ENCODE peak calls at places on chromosome 16, in four cellular contexts. Z is K562, E is H1, C is SK-N-SH. A is an unnamed sample.

GRCh38 chr16:63913278-63913677 is 1208.6 kb downstream of the CDH11 start:
- DNase-seq in Z (no peak), E (no peak), C (no peak), A (no peak)

GRCh38 chr16:3490911-3491629 is 4.2 kb downstream of the C16orf90 start:
- DNase-seq in Z (peak; percentile 43), C (no peak), E (no peak), A (no peak)

GRCh38 chr16:4933871-4934395 is 3.0 kb downstream of the PPL start:
- DNase-seq in C (no peak), E (no peak), Z (no peak), A (no peak)

GRCh38 chr16:53219795-53220194 is 165.0 kb downstream of the CHD9 start:
- DNase-seq in C (no peak), E (no peak), Z (no peak), A (no peak)

GRCh38 chr16:57341441-57342303 is 16.9 kb upstream of the CCL22 start:
- DNase-seq in Z (no peak), E (no peak), C (peak; percentile 57), A (no peak)

GRCh38 chr16:17560548-17560947 is 89.8 kb upstream of the XYLT1 start:
- DNase-seq in C (no peak), Z (no peak), E (no peak), A (no peak)

GRCh38 chr16:22670551-22670970 is 143.4 kb upstream of the HS3ST2 start:
- DNase-seq in C (peak; percentile 64), Z (peak; percentile 99), E (peak; percentile 86), A (peak; percentile 65)

GRCh38 chr16:84725481-84726078 is 25.8 kb downstream of the USP10 start:
- DNase-seq in E (no peak), C (no peak), Z (no peak), A (no peak)

GRCh38 chr16:83994087-83994486 is 26.0 kb downstream of the NECAB2 start:
- DNase-seq in C (no peak), Z (no peak), E (no peak), A (peak; percentile 31)

GRCh38 chr16:30519120-30520049 is 7.0 kb downstream of the ZNF768 start:
- DNase-seq in C (no peak), E (no peak), Z (no peak), A (no peak)

GRCh38 chr16:557463-558297 is 2.5 kb upstream of the PRR35 start:
- DNase-seq in C (no peak), Z (no peak), E (no peak), A (no peak)

GRCh38 chr16:74717367-74717766 is 16.7 kb upstream of the MLKL start:
- DNase-seq in C (peak; percentile 11), Z (no peak), E (no peak), A (no peak)

GRCh38 chr16:81537721-81538561 is 93.3 kb downstream of the CMIP start:
- DNase-seq in Z (no peak), C (no peak), E (no peak), A (no peak)

GRCh38 chr16:84193480-84193879 is 2.5 kb downstream of the ADAD2 start:
- DNase-seq in Z (no peak), C (no peak), E (no peak), A (no peak)

GRCh38 chr16:49343291-49343690 is 30.3 kb upstream of the C16orf78 start:
- DNase-seq in C (no peak), E (no peak), Z (no peak), A (no peak)

GRCh38 chr16:85441189-85441889 is 171.8 kb upstream of the GSE1 start:
- DNase-seq in C (no peak), E (no peak), Z (peak; percentile 61), A (peak; percentile 13)

GRCh38 chr16:34078697-34079096 is 619.3 kb downstream of the TP53TG3F start:
- DNase-seq in E (no peak), Z (no peak), C (no peak), A (no peak)

GRCh38 chr16:58049697-58050185 is 24.2 kb downstream of the MMP15 start:
- DNase-seq in Z (no peak), C (no peak), E (peak; percentile 43), A (no peak)

GRCh38 chr16:2022723-2023097 is 3.1 kb downstream of the NPW start:
- DNase-seq in Z (peak; percentile 69), E (no peak), C (peak; percentile 88), A (no peak)

GRCh38 chr16:57128787-57129389 is 36.5 kb downstream of the CPNE2 start:
- DNase-seq in C (no peak), E (no peak), Z (no peak), A (no peak)

GRCh38 chr16:50509521-50510341 is 38.5 kb upstream of the NKD1 start:
- DNase-seq in C (peak; percentile 47), Z (peak; percentile 51), E (peak; percentile 95), A (peak; percentile 40)

GRCh38 chr16:13919330-13919682 is 648 bp upstream of the ERCC4 start:
- DNase-seq in E (no peak), Z (peak; percentile 57), C (peak; percentile 40), A (peak; percentile 51)

GRCh38 chr16:20415541-20415940 is 6.2 kb downstream of the ACSM5 start:
- DNase-seq in E (no peak), C (no peak), Z (no peak), A (no peak)

GRCh38 chr16:16992986-16993783 is 477.6 kb downstream of the XYLT1 start:
- DNase-seq in Z (no peak), E (no peak), C (no peak), A (no peak)

GRCh38 chr16:72853575-72853974 is 194.4 kb downstream of the ZFHX3 start:
- DNase-seq in Z (no peak), C (no peak), E (no peak), A (no peak)

GRCh38 chr16:89873822-89874689 is 664 bp downstream of the TCF25 start:
- DNase-seq in Z (peak; percentile 96), E (peak; percentile 98), C (peak; percentile 98), A (peak; percentile 94)

GRCh38 chr16:73546351-73546845 is 498.5 kb upstream of the ZFHX3 start:
- DNase-seq in E (no peak), Z (peak; percentile 6), C (peak; percentile 71), A (no peak)

GRCh38 chr16:58243528-58244004 is 45.7 kb upstream of the CSNK2A2 start:
- DNase-seq in C (no peak), Z (no peak), E (no peak), A (no peak)

GRCh38 chr16:23700509-23700908 is 12.5 kb downstream of the ERN2 start:
- DNase-seq in Z (peak; percentile 48), C (no peak), E (peak; percentile 75), A (no peak)

DNA sequence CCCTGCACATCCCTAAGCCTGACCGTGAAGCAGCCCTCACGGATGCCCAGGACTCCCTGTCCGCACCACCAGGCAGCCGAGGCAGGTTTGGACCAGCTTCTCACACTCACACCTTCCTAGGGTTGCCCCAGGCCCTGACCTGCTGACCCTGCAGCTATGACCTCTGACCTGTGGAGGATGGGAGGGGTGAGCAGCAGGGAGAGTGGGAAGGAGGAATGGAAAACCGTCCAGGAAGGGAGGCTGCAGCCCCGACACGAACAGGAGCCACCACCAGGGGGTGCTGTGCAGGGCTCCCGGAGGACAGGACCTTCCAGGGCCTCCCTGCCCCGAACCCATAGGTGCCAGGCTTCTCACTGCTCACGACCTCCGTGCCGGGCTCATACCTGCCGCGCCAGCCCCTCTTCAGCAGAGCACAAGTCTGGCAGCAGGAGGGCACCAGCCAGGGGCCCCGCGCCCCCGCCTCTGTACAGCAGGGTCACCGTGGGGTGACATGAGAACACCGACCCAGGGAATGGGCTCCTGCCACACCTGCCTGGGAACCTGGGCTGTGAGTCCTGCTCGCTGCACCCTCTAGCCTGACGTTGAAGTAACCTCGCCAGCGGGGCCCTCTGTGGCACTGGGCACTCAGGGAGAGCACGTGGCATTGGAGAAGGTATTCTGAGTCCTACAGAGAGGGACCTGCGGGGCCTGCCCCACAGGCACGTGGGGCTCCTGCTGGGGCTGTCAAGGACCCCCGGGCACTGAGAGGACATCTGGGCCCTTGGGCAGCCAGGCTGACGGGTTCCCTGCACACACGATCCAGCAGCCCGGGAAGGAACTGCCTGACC is 37.6 kb downstream of the CTU2 start:
- DNase-seq in C (peak; percentile 95), Z (peak; percentile 93), E (peak; percentile 98), A (peak; percentile 56)
- H3K79me2 ChIP-seq in C (peaks cover 41% of the 10 kb centered on the region), Z (peaks cover 43% of the 10 kb centered on the region), E (no peaks in the 10 kb centered on the region), A (peaks cover 60% of the 10 kb centered on the region)

GRCh38 chr16:47586121-47586520 is 125.0 kb downstream of the PHKB start:
- DNase-seq in E (no peak), C (no peak), Z (no peak), A (no peak)

GRCh38 chr16:47590472-47590871 is 129.3 kb downstream of the PHKB start:
- DNase-seq in Z (no peak), E (no peak), C (no peak), A (no peak)

GRCh38 chr16:47581114-47581513 is 120.0 kb downstream of the PHKB start:
- DNase-seq in Z (no peak), E (no peak), C (no peak), A (no peak)

DNA sequence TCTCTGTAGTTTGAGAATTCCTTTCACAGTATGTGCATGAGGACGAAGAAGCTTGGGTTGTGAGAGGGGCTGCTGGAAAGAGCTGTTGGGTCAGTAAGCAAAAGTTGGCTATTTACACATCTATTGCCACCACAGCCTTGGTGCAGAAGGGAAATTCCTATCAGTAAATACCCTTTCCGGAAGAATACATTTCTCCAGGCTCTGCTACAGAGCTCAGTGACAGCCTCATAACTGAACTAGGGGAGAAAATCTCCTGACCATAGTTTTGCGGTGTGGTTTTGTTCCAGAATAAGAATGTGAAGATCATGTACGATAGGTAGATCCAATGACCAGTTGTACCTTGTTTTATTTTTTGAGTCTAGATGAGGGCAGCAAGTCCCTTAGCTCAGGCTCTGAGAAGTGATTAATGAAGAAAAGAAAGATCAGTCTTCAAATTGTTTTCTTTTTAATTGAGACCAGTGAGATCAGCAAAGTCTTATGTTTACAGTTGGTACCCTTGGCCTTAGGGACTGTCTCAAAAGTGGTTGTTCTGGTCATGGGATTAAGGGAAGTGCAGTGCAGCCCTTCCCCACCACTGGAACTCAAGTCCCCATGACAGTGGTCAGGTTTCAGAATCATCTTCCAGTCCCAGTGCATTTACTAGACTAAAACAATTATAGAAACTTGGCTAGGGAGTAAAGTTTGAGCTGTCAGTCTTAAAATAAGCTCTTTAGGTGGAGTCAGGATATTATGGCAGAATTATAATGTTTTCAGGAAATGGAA is 123.5 kb downstream of the PHKB start:
- DNase-seq in C (no peak), Z (no peak), E (no peak), A (no peak)
- H3K4me2 ChIP-seq in C (no peak overlapping the region), Z (no peak overlapping the region), E (no peak overlapping the region), A (no peak overlapping the region)

DNA sequence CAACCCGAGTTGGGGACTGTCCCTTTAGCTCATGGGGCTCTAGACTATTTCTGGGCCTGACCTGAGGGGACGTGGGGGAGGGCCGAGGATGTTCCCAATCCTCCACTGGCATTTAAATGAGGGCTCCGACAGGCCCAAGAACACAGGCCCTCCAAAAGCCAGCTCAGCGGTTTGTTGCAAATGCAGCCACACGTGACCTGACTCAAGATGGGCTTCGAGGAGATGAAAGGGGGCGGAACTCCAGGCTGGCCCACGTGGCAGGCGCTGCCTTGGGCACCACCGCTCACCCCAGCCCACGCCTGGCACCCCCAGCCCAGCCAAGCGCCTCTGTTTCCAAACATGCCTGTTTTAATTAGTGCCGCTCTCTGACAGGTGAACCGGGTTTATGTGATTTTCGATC is 226.6 kb downstream of the KATNIP start:
- DNase-seq in E (no peak), C (no peak), Z (no peak), A (no peak)
- TF ChIP-seq JUND in E (no peak), C (no peak), Z (no peak), A (no peak)

GRCh38 chr16:28180660-28181556 is 30.9 kb downstream of the XPO6 start:
- DNase-seq in E (no peak), Z (no peak), C (no peak), A (no peak)

GRCh38 chr16:28179354-28179753 is 32.4 kb downstream of the XPO6 start:
- DNase-seq in E (no peak), Z (no peak), C (no peak), A (no peak)

GRCh38 chr16:28181557-28181914 is 30.2 kb downstream of the XPO6 start:
- DNase-seq in E (no peak), C (no peak), Z (no peak), A (peak; percentile 51)

GRCh38 chr16:28172331-28172730 is 39.4 kb downstream of the XPO6 start:
- DNase-seq in C (no peak), Z (no peak), E (no peak), A (no peak)

GRCh38 chr16:28175715-28176114 is 36.0 kb downstream of the XPO6 start:
- DNase-seq in Z (no peak), E (no peak), C (no peak), A (no peak)
- H3K79me2 ChIP-seq in Z (peaks cover 55% of the 10 kb centered on the region), E (peaks cover 33% of the 10 kb centered on the region), C (peaks cover 64% of the 10 kb centered on the region), A (peaks cover 100% of the 10 kb centered on the region)

A was measured in HCT116.